ENCODE peak calls at places on chromosomes 6 and 20, in eight cellular contexts. W is A673, A is dorsolateral prefrontal cortex, P is AG10803, L is type B pancreatic cell, D is endothelial cell, U is MCF 10A, F is nephron progenitor cell. X is an unnamed sample.

GRCh38 chr6:130282234-130282995 is 59.7 kb upstream of the SAMD3 start:
- DNase-seq in W (peak), A (no peak), P (peak), L (no peak), D (no peak), U (peak), F (no peak), X (peak)

GRCh38 chr6:129749749-129750120 is 39.8 kb upstream of the ARHGAP18 start:
- DNase-seq in W (peak), A (no peak), P (peak), L (no peak), D (no peak), U (peak), F (no peak), X (peak)

GRCh38 chr6:17149581-17149980 is 47.7 kb downstream of the STMND1 start:
- DNase-seq in W (no peak), A (no peak), P (no peak), L (no peak), D (no peak), U (no peak), F (no peak), X (no peak)

GRCh38 chr6:2848851-2849250 is 7.2 kb upstream of the SERPINB1 start:
- DNase-seq in W (no peak), A (no peak), P (no peak), L (no peak), D (no peak), U (no peak), F (no peak), X (no peak)

GRCh38 chr6:45002390-45002789 is 325.7 kb upstream of the RUNX2 start:
- DNase-seq in W (no peak), A (no peak), P (peak), L (no peak), D (no peak), U (peak), F (no peak), X (no peak)

GRCh38 chr6:37611516-37611915 is 86.2 kb downstream of the MDGA1 start:
- DNase-seq in W (no peak), A (no peak), P (no peak), L (no peak), D (no peak), U (no peak), F (no peak), X (no peak)

GRCh38 chr6:39495640-39496039 is 173.1 kb upstream of the KCNK16 start:
- DNase-seq in W (no peak), A (no peak), P (no peak), L (no peak), D (no peak), U (no peak), F (no peak), X (no peak)

GRCh38 chr6:16314311-16314710 is 75.9 kb downstream of the GMPR start:
- DNase-seq in W (no peak), A (no peak), P (no peak), L (no peak), D (no peak), U (no peak), F (no peak), X (no peak)

GRCh38 chr6:52511572-52512151 is 65.2 kb downstream of the TRAM2 start:
- DNase-seq in W (no peak), A (no peak), P (no peak), L (no peak), D (no peak), U (no peak), F (no peak), X (peak)

GRCh38 chr20:32574296-32575226 is 10.6 kb downstream of the NOL4L start:
- DNase-seq in W (peak), A (no peak), P (peak), L (no peak), D (no peak), U (peak), F (no peak), X (peak)

GRCh38 chr6:48826884-48827701 is 636.0 kb downstream of the MMUT start:
- DNase-seq in W (peak), A (no peak), P (peak), L (no peak), D (no peak), U (peak), F (no peak), X (peak)

GRCh38 chr20:41889125-41889870 is 271.1 kb upstream of the CHD6 start:
- DNase-seq in W (peak), A (no peak), P (no peak), L (no peak), D (no peak), U (no peak), F (no peak), X (no peak)

GRCh38 chr6:40112350-40112749 is 178.1 kb upstream of the MOCS1 start:
- DNase-seq in W (no peak), A (no peak), P (no peak), L (no peak), D (no peak), U (peak), F (no peak), X (no peak)

GRCh38 chr6:35737413-35738211 is 780 bp downstream of the ARMC12 start:
- DNase-seq in W (peak), A (no peak), P (peak), L (no peak), D (no peak), U (peak), F (no peak), X (peak)

GRCh38 chr6:85113934-85114582 is 335.8 kb upstream of the NT5E start:
- DNase-seq in W (peak), A (no peak), P (peak), L (no peak), D (no peak), U (peak), F (no peak), X (no peak)

GRCh38 chr6:140320081-140320798 is 945.8 kb upstream of the CITED2 start:
- DNase-seq in W (no peak), A (no peak), P (peak), L (no peak), D (no peak), U (no peak), F (no peak), X (no peak)

GRCh38 chr6:43359381-43359780 is 10.1 kb downstream of the ZNF318 start:
- DNase-seq in W (no peak), A (no peak), P (peak), L (no peak), D (no peak), U (no peak), F (no peak), X (peak)

GRCh38 chr6:35048031-35048613 is 93.0 kb downstream of the TCP11 start:
- DNase-seq in W (no peak), A (peak), P (no peak), L (no peak), D (no peak), U (no peak), F (no peak), X (no peak)

GRCh38 chr6:137659871-137660270 is 165.7 kb upstream of the OLIG3 start:
- DNase-seq in W (no peak), A (no peak), P (no peak), L (no peak), D (no peak), U (no peak), F (no peak), X (no peak)

GRCh38 chr20:37749185-37749584 is 55.4 kb downstream of the CTNNBL1 start:
- DNase-seq in W (no peak), A (no peak), P (no peak), L (no peak), D (no peak), U (no peak), F (no peak), X (no peak)

GRCh38 chr6:43979525-43979924 is 147.7 kb downstream of the MRPL14 start:
- DNase-seq in W (no peak), A (no peak), P (no peak), L (peak), D (no peak), U (no peak), F (no peak), X (no peak)

GRCh38 chr6:45115696-45116095 is 212.4 kb upstream of the RUNX2 start:
- DNase-seq in W (no peak), A (no peak), P (peak), L (no peak), D (no peak), U (no peak), F (no peak), X (peak)

GRCh38 chr6:41622210-41622990 is 15.9 kb upstream of the MDFI start:
- DNase-seq in W (no peak), A (no peak), P (no peak), L (no peak), D (no peak), U (no peak), F (no peak), X (no peak)

GRCh38 chr20:36310215-36310981 is 4.3 kb downstream of the DLGAP4 start:
- DNase-seq in W (no peak), A (no peak), P (no peak), L (no peak), D (no peak), U (no peak), F (no peak), X (no peak)

GRCh38 chr6:5378331-5378730 is 117.0 kb downstream of the FARS2 start:
- DNase-seq in W (peak), A (no peak), P (no peak), L (no peak), D (no peak), U (no peak), F (no peak), X (no peak)

GRCh38 chr6:7245668-7246393 is 67.2 kb downstream of the SSR1 start:
- DNase-seq in W (no peak), A (no peak), P (no peak), L (no peak), D (no peak), U (no peak), F (no peak), X (no peak)

GRCh38 chr20:4585104-4585753 is 136.5 kb upstream of the PRND start:
- DNase-seq in W (peak), A (no peak), P (peak), L (no peak), D (no peak), U (peak), F (no peak), X (peak)

GRCh38 chr20:2296545-2297351 is 947 bp downstream of the TGM3 start:
- DNase-seq in W (no peak), A (no peak), P (no peak), L (no peak), D (no peak), U (no peak), F (no peak), X (no peak)

GRCh38 chr20:1341561-1342265 is 12.8 kb upstream of the SDCBP2 start:
- DNase-seq in W (no peak), A (no peak), P (peak), L (no peak), D (no peak), U (no peak), F (no peak), X (peak)

GRCh38 chr6:132443206-132443605 is 41.9 kb upstream of the MOXD1 start:
- DNase-seq in W (peak), A (no peak), P (peak), L (no peak), D (no peak), U (no peak), F (no peak), X (peak)

GRCh38 chr6:93389192-93389591 is 30.2 kb downstream of the EPHA7 start:
- DNase-seq in W (no peak), A (no peak), P (no peak), L (no peak), D (no peak), U (no peak), F (no peak), X (no peak)
- TF ChIP-seq CTCF in W (no peak), A (no peak), P (no peak), L (no peak), D (no peak), U (no peak), F (no peak), X (no peak)

GRCh38 chr6:100101656-100102055 is 107.6 kb upstream of the MCHR2 start:
- DNase-seq in W (no peak), A (no peak), P (no peak), L (no peak), D (no peak), U (no peak), F (no peak), X (peak)

GRCh38 chr6:100096356-100096755 is 102.3 kb upstream of the MCHR2 start:
- DNase-seq in W (no peak), A (no peak), P (no peak), L (no peak), D (no peak), U (peak), F (no peak), X (peak)

GRCh38 chr6:100096936-100097335 is 102.9 kb upstream of the MCHR2 start:
- DNase-seq in W (no peak), A (no peak), P (no peak), L (no peak), D (no peak), U (no peak), F (no peak), X (no peak)

GRCh38 chr6:100100776-100101175 is 106.8 kb upstream of the MCHR2 start:
- DNase-seq in W (peak), A (no peak), P (no peak), L (no peak), D (no peak), U (no peak), F (no peak), X (no peak)

DNA sequence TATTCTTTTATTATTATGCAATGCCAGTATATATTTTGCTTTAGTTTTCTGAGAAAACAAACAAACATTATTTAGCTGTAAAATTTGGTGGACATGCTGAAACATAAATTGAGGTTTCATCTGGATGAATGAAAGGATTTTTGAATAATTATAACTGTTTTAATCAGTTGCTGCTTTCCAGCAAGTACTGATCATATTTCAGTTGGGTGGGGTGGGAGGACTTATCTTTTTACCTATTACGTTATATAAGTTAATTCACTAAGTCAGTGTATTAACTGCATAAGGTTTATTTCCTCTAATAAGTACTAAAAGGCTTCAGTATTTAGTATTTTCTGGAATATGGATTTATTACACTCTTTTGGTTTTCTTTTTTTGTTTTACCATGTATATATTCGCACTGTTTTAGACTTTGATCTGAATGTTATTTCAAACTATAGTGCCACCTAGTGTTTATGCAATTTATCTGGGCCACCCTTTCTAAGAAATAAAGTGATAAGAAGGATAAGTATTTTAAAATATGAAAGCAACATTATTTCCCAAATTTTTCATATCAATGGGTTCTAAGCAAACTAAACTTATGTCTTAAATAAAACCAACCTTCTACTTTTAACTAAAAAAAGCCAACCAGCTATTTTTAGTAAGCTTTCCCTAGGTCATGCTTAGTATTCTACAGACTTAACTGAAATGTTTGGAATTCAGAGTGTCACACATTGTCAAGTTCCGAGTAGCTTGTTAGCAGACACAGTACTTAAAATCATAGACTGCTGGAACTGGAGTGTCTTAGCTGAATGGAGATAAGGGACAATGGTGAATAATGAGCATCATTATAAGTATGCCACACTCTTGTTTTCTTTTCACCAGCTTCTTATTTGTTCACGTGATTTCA is 105.4 kb upstream of the MCHR2 start:
- DNase-seq in W (peak), A (no peak), P (no peak), L (no peak), D (no peak), U (peak), F (no peak), X (peak)
- TF ChIP-seq CTCF in W (peak), A (peak), P (peak), L (peak), D (peak), U (peak), F (peak), X (peak)

GRCh38 chr6:19772891-19773290 is 64.3 kb upstream of the ID4 start:
- DNase-seq in W (no peak), A (no peak), P (no peak), L (no peak), D (no peak), U (no peak), F (no peak), X (no peak)
- TF ChIP-seq CTCF in W (peak), A (no peak), P (no peak), L (peak), D (peak), U (no peak), F (no peak), X (peak)

GRCh38 chr6:27894839-27895762 is 17.1 kb downstream of the OR2B2 start:
- DNase-seq in W (peak), A (no peak), P (peak), L (no peak), D (peak), U (peak), F (peak), X (peak)
- TF ChIP-seq CTCF in W (peak), A (peak), P (peak), L (peak), D (peak), U (peak), F (peak), X (peak)

GRCh38 chr6:63816979-63817436 is 181.4 kb downstream of the PHF3 start:
- DNase-seq in W (peak), A (peak), P (no peak), L (no peak), D (no peak), U (peak), F (no peak), X (peak)
- TF ChIP-seq CTCF in W (peak), A (peak), P (peak), L (no peak), D (no peak), U (no peak), F (no peak), X (peak)

DNA sequence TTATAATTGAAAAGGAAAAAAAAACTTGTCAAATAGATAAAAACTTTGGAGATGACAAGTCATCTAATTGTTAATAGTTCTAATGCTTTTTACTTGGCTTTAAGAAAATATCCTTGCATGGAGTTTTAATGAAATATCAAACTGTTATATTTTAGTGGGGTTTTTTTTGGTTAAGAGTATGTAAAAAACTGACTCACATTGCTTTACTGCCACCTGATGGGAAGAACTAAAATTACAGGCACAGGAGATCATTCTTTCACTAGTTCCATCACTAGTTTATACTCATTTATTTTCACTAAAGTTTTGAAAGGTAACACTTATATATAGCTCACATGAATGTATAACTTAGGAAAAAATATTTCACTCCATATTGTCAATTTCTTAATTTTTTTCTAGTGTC is 309.1 kb downstream of the LMBRD1 start:
- DNase-seq in W (peak), A (no peak), P (no peak), L (no peak), D (no peak), U (peak), F (no peak), X (no peak)
- TF ChIP-seq CTCF in W (peak), A (no peak), P (peak), L (peak), D (peak), U (peak), F (peak), X (peak)